ENCODE peak calls at places on chromosomes 3 and 15, in six cellular contexts. Q is K562; V is IMR-90; E is effector memory CD4-positive, alpha-beta T cell; N is left lung; S is sigmoid colon. Y is an unnamed sample.

GRCh38 chr15:74657846-74658245 is 38.0 kb downstream of the EDC3 start:
- DNase-seq in Q (peak; percentile 37), V (peak; percentile 52), E (no peak), N (no peak), S (no peak), Y (no peak)

GRCh38 chr15:38864122-38864521 is 299.5 kb upstream of the RASGRP1 start:
- DNase-seq in Q (no peak), V (no peak), E (no peak), N (no peak), S (no peak), Y (no peak)

GRCh38 chr3:139948898-139949297 is 13.9 kb downstream of the CLSTN2 start:
- DNase-seq in Q (no peak), V (no peak), E (no peak), N (no peak), S (no peak), Y (no peak)

GRCh38 chr3:51778554-51778953 is 483 bp downstream of the IQCF6 start:
- DNase-seq in Q (no peak), V (no peak), E (no peak), N (no peak), S (no peak), Y (no peak)

GRCh38 chr3:146380052-146380451 is 89.3 kb downstream of the PLSCR2 start:
- DNase-seq in Q (no peak), V (no peak), E (no peak), N (no peak), S (no peak), Y (no peak)

GRCh38 chr15:35289029-35289617 is 204.0 kb upstream of the NANOGP8 start:
- DNase-seq in Q (peak; percentile 47), V (peak; percentile 81), E (no peak), N (no peak), S (no peak), Y (no peak)

GRCh38 chr15:39888809-39889208 is 31.3 kb downstream of the GPR176 start:
- DNase-seq in Q (no peak), V (no peak), E (no peak), N (no peak), S (no peak), Y (no peak)

GRCh38 chr15:47411733-47412530 is 305.4 kb upstream of the SEMA6D start:
- DNase-seq in Q (no peak), V (no peak), E (no peak), N (no peak), S (no peak), Y (no peak)

GRCh38 chr15:38038659-38039442 is 104.4 kb downstream of the TMCO5A start:
- DNase-seq in Q (no peak), V (peak; percentile 89), E (no peak), N (no peak), S (no peak), Y (no peak)

GRCh38 chr3:94307588-94307987 is 244.7 kb downstream of the NSUN3 start:
- DNase-seq in Q (no peak), V (no peak), E (no peak), N (no peak), S (no peak), Y (no peak)

GRCh38 chr15:66387176-66388056 is 704 bp downstream of the MAP2K1 start:
- DNase-seq in Q (peak; percentile 61), V (peak; percentile 83), E (peak; percentile 59), N (peak; percentile 66), S (peak; percentile 87), Y (peak; percentile 52)

GRCh38 chr15:31489801-31490646 is 163.4 kb downstream of the KLF13 start:
- DNase-seq in Q (peak; percentile 60), V (peak; percentile 62), E (no peak), N (no peak), S (peak; percentile 75), Y (peak; percentile 56)

GRCh38 chr3:62228467-62228866 is 144.9 kb downstream of the FEZF2 start:
- DNase-seq in Q (no peak), V (no peak), E (no peak), N (no peak), S (no peak), Y (no peak)

GRCh38 chr3:168102735-168103410 is 7.1 kb upstream of the GOLIM4 start:
- DNase-seq in Q (no peak), V (no peak), E (no peak), N (no peak), S (no peak), Y (no peak)

GRCh38 chr3:140023616-140024530 is 88.9 kb downstream of the CLSTN2 start:
- DNase-seq in Q (no peak), V (no peak), E (no peak), N (no peak), S (peak; percentile 72), Y (no peak)

GRCh38 chr3:7382293-7383033 is 521.5 kb downstream of the GRM7 start:
- DNase-seq in Q (no peak), V (no peak), E (no peak), N (no peak), S (no peak), Y (no peak)

GRCh38 chr3:4395448-4395847 is 71.6 kb downstream of the SUMF1 start:
- DNase-seq in Q (no peak), V (peak; percentile 19), E (no peak), N (no peak), S (no peak), Y (no peak)

GRCh38 chr3:64548200-64548889 is 139.5 kb downstream of the ADAMTS9 start:
- DNase-seq in Q (no peak), V (peak; percentile 73), E (no peak), N (peak; percentile 48), S (peak; percentile 95), Y (no peak)

GRCh38 chr3:157916672-157917071 is 189.5 kb downstream of the SHOX2 start:
- DNase-seq in Q (no peak), V (no peak), E (no peak), N (no peak), S (no peak), Y (no peak)

GRCh38 chr3:121735047-121735696 is 14.4 kb downstream of the GOLGB1 start:
- DNase-seq in Q (no peak), V (peak; percentile 54), E (no peak), N (no peak), S (no peak), Y (no peak)

GRCh38 chr3:11899826-11900225 is 53.1 kb upstream of the TAMM41 start:
- DNase-seq in Q (no peak), V (no peak), E (no peak), N (no peak), S (no peak), Y (no peak)
- H3K27me3 ChIP-seq in Q (peaks cover 58% of the 10 kb centered on the region), V (no peaks in the 10 kb centered on the region), E (no peaks in the 10 kb centered on the region), N (no peaks in the 10 kb centered on the region), S (no peaks in the 10 kb centered on the region), Y (no peaks in the 10 kb centered on the region)

GRCh38 chr3:111924283-111924682 is 54.5 kb upstream of the ABHD10 start:
- DNase-seq in Q (no peak), V (no peak), E (no peak), N (no peak), S (peak; percentile 93), Y (no peak)

GRCh38 chr3:111919370-111920065 is 59.3 kb upstream of the ABHD10 start:
- DNase-seq in Q (no peak), V (no peak), E (no peak), N (no peak), S (no peak), Y (no peak)

GRCh38 chr3:111923821-111924220 is 55.0 kb upstream of the ABHD10 start:
- DNase-seq in Q (no peak), V (no peak), E (no peak), N (no peak), S (no peak), Y (no peak)

GRCh38 chr3:111926266-111926676 is 52.6 kb upstream of the ABHD10 start:
- DNase-seq in Q (no peak), V (no peak), E (no peak), N (no peak), S (no peak), Y (no peak)

GRCh38 chr3:111923095-111923771 is 55.6 kb upstream of the ABHD10 start:
- DNase-seq in Q (no peak), V (peak; percentile 22), E (no peak), N (no peak), S (no peak), Y (no peak)
- H3K36me3 ChIP-seq in Q (no peaks in the 10 kb centered on the region), V (peaks cover 21% of the 10 kb centered on the region), E (no peaks in the 10 kb centered on the region), N (peaks cover 14% of the 10 kb centered on the region), S (peaks cover 22% of the 10 kb centered on the region), Y (no peaks in the 10 kb centered on the region)

GRCh38 chr3:25489858-25490591 is 62.0 kb downstream of the RARB start:
- DNase-seq in Q (no peak), V (no peak), E (no peak), N (no peak), S (no peak), Y (no peak)

GRCh38 chr3:25495726-25496125 is 67.7 kb downstream of the RARB start:
- DNase-seq in Q (no peak), V (no peak), E (no peak), N (no peak), S (no peak), Y (no peak)

GRCh38 chr3:25495304-25495703 is 67.2 kb downstream of the RARB start:
- DNase-seq in Q (no peak), V (no peak), E (no peak), N (no peak), S (no peak), Y (no peak)

GRCh38 chr3:25493786-25494185 is 65.7 kb downstream of the RARB start:
- DNase-seq in Q (no peak), V (peak; percentile 61), E (no peak), N (no peak), S (no peak), Y (no peak)

DNA sequence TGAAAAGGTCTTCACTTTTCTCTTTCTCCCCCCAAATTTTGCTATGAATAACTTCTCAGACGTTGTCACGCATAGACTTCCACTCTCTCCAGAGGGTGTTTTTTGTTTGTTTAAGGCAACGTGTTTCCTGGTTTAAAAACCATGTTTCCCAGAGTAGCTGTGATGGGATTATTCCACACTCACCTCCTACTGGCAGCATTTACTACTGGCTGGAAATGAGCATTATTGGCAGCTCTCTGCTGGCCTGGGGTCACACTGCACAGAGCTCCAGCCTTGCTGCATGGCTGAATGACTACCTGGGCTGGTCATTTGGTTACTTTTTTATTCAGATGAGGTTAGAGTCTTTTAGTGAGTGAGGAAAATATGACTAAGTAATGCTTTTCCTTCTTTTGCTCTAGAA is 65.2 kb downstream of the RARB start:
- DNase-seq in Q (no peak), V (no peak), E (no peak), N (no peak), S (no peak), Y (no peak)
- H3K27ac ChIP-seq in Q (no peak overlapping the region), V (no peak overlapping the region), E (no peak overlapping the region), N (no peak overlapping the region), S (no peak overlapping the region), Y (no peak overlapping the region)

GRCh38 chr15:33639051-33639450 is 328.3 kb downstream of the RYR3 start:
- DNase-seq in Q (no peak), V (no peak), E (no peak), N (no peak), S (no peak), Y (no peak)
- H3K27me3 ChIP-seq in Q (peaks cover 5% of the 10 kb centered on the region), V (peaks cover 6% of the 10 kb centered on the region), E (no peaks in the 10 kb centered on the region), N (no peaks in the 10 kb centered on the region), S (no peaks in the 10 kb centered on the region), Y (no peaks in the 10 kb centered on the region)

Y was measured in CD8-positive, alpha-beta memory T cell.